ENCODE peak calls at places on chromosome 3, in seven cellular contexts. S is H9, U is neuronal stem cell, E is mesendoderm, Q is mesenchymal stem cell, A is IMR-90, V is H1. Y is an unnamed sample.
A peak's percentile ranks its signal among the peaks of the same experiment; 100 is the strongest.

GRCh38 chr3:180626844-180627243 is 24.9 kb downstream of the TTC14 start:
- DNase-seq in S (no peak), U (no peak), E (no peak), Q (no peak), A (no peak), V (no peak), Y (no peak)

GRCh38 chr3:172980849-172981248 is 160.2 kb downstream of the SPATA16 start:
- DNase-seq in S (no peak), U (no peak), E (no peak), Q (peak; percentile 21), A (no peak), V (no peak), Y (peak; percentile 21)

GRCh38 chr3:12658593-12659058 is 5.3 kb downstream of the RAF1 start:
- DNase-seq in S (no peak), U (no peak), E (no peak), Q (peak; percentile 86), A (peak; percentile 80), V (no peak), Y (peak; percentile 49)

GRCh38 chr3:154979327-154979726 is 100.8 kb upstream of the MME start:
- DNase-seq in S (no peak), U (no peak), E (no peak), Q (no peak), A (no peak), V (no peak), Y (no peak)

GRCh38 chr3:181952221-181952620 is 240.5 kb downstream of the SOX2 start:
- DNase-seq in S (no peak), U (no peak), E (no peak), Q (no peak), A (no peak), V (no peak), Y (peak; percentile 36)

GRCh38 chr3:30084971-30085403 is 521.4 kb upstream of the TGFBR2 start:
- DNase-seq in S (peak; percentile 75), U (no peak), E (peak; percentile 97), Q (peak; percentile 20), A (no peak), V (peak; percentile 67), Y (no peak)

GRCh38 chr3:62226601-62227339 is 146.6 kb downstream of the FEZF2 start:
- DNase-seq in S (no peak), U (no peak), E (no peak), Q (no peak), A (no peak), V (no peak), Y (no peak)

GRCh38 chr3:120864541-120864940 is 43.5 kb upstream of the STXBP5L start:
- DNase-seq in S (no peak), U (no peak), E (no peak), Q (no peak), A (no peak), V (no peak), Y (no peak)

GRCh38 chr3:42507252-42507651 is 4.8 kb downstream of the VIPR1 start:
- DNase-seq in S (peak; percentile 61), U (no peak), E (peak; percentile 84), Q (no peak), A (no peak), V (no peak), Y (peak; percentile 21)

GRCh38 chr3:76824658-76825310 is 215.1 kb upstream of the ROBO2 start:
- DNase-seq in S (no peak), U (no peak), E (no peak), Q (no peak), A (no peak), V (no peak), Y (no peak)

GRCh38 chr3:76827647-76828273 is 212.1 kb upstream of the ROBO2 start:
- DNase-seq in S (no peak), U (no peak), E (no peak), Q (peak; percentile 33), A (no peak), V (no peak), Y (no peak)

GRCh38 chr3:76826915-76827314 is 213.0 kb upstream of the ROBO2 start:
- DNase-seq in S (no peak), U (no peak), E (no peak), Q (peak; percentile 6), A (no peak), V (no peak), Y (no peak)
- H2BK5ac ChIP-seq in S (no peak overlapping the region), U (no peak overlapping the region), E (no peak overlapping the region), Q (no peak overlapping the region), A (no peak overlapping the region), V (no peak overlapping the region), Y (no peak overlapping the region)

GRCh38 chr3:115709931-115710330 is 86.6 kb downstream of the GAP43 start:
- DNase-seq in S (no peak), U (no peak), E (no peak), Q (no peak), A (no peak), V (no peak), Y (no peak)

GRCh38 chr3:115706311-115706829 is 83.1 kb downstream of the GAP43 start:
- DNase-seq in S (no peak), U (no peak), E (no peak), Q (peak; percentile 31), A (peak; percentile 83), V (no peak), Y (no peak)

GRCh38 chr3:115708540-115708939 is 85.2 kb downstream of the GAP43 start:
- DNase-seq in S (no peak), U (no peak), E (no peak), Q (no peak), A (no peak), V (no peak), Y (no peak)

GRCh38 chr3:115710799-115711198 is 87.5 kb downstream of the GAP43 start:
- DNase-seq in S (no peak), U (no peak), E (no peak), Q (no peak), A (peak; percentile 15), V (no peak), Y (no peak)

GRCh38 chr3:115709135-115709534 is 85.8 kb downstream of the GAP43 start:
- DNase-seq in S (no peak), U (no peak), E (no peak), Q (no peak), A (no peak), V (no peak), Y (no peak)
- H3K27ac ChIP-seq in S (no peak overlapping the region), U (no peak overlapping the region), E (no peak overlapping the region), Q (no peak overlapping the region), A (no peak overlapping the region), V (no peak overlapping the region), Y (no peak overlapping the region)

GRCh38 chr3:171953300-171954022 is 85.9 kb upstream of the FNDC3B start:
- DNase-seq in S (no peak), U (no peak), E (no peak), Q (peak; percentile 44), A (no peak), V (no peak), Y (no peak)

GRCh38 chr3:171949559-171949958 is 89.8 kb upstream of the FNDC3B start:
- DNase-seq in S (no peak), U (no peak), E (no peak), Q (no peak), A (no peak), V (no peak), Y (no peak)

GRCh38 chr3:171951597-171951996 is 87.8 kb upstream of the FNDC3B start:
- DNase-seq in S (no peak), U (no peak), E (no peak), Q (no peak), A (no peak), V (no peak), Y (no peak)

GRCh38 chr3:171948674-171949073 is 90.7 kb upstream of the FNDC3B start:
- DNase-seq in S (no peak), U (no peak), E (no peak), Q (no peak), A (no peak), V (no peak), Y (no peak)

GRCh38 chr3:171950373-171950772 is 89.0 kb upstream of the FNDC3B start:
- DNase-seq in S (no peak), U (no peak), E (peak; percentile 89), Q (peak; percentile 59), A (peak; percentile 56), V (no peak), Y (no peak)
- H2BK5ac ChIP-seq in S (no peak overlapping the region), U (no peak overlapping the region), E (no peak overlapping the region), Q (no peak overlapping the region), A (no peak overlapping the region), V (no peak overlapping the region), Y (no peak overlapping the region)

GRCh38 chr3:4850211-4850927 is 128.9 kb upstream of the BHLHE40 start:
- DNase-seq in S (no peak), U (no peak), E (no peak), Q (no peak), A (no peak), V (no peak), Y (no peak)
- H3K27ac ChIP-seq in S (no peak overlapping the region), U (no peak overlapping the region), E (no peak overlapping the region), Q (no peak overlapping the region), A (no peak overlapping the region), V (no peak overlapping the region), Y (no peak overlapping the region)

DNA sequence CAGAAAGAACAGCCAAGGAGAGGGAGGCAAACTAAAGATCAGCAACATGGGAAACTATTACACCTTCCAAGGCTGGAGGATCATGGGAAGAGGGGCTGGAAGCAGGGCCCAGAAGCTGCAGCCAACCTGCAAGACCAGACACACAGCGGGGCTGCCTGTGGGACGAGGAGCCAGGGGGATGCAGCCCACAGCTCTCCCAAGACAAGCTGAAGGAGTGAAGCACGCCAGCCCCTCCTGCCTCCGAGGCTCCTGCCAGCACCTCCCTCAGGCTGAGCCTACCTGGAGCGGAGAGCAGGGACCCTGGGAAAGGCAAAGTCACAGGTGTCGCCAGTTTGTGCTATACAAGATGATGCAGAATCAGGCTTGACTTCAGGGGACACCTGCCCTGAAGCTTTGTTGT is 133.3 kb downstream of the OSBPL10 start:
- DNase-seq in S (no peak), U (no peak), E (no peak), Q (no peak), A (no peak), V (no peak), Y (no peak)
- H2BK5ac ChIP-seq in S (no peak overlapping the region), U (no peak overlapping the region), E (no peak overlapping the region), Q (no peak overlapping the region), A (no peak overlapping the region), V (no peak overlapping the region), Y (no peak overlapping the region)

DNA sequence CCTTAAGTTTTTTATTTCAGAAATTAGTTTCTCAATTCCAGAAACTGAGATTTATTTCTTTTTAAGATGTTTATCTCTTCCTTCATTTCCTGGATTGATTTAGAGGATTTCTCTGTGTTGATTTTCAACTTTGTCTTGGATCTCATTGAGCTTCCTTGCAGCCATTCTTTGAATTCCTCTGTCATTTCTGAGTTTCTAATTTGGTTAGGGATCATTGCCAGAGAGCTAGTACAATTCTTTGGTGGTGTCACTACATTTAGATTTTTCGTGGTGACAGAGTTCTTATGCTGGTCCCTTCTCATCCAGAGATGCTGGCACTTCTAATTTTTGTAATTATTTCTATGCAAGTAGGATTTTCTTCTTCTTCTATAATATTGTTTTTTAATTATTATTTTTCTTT is 691.1 kb upstream of the NAALADL2 start:
- DNase-seq in S (no peak), U (no peak), E (peak; percentile 26), Q (no peak), A (no peak), V (no peak), Y (no peak)
- H3K27ac ChIP-seq in S (no peak overlapping the region), U (no peak overlapping the region), E (no peak overlapping the region), Q (no peak overlapping the region), A (no peak overlapping the region), V (no peak overlapping the region), Y (no peak overlapping the region)

DNA sequence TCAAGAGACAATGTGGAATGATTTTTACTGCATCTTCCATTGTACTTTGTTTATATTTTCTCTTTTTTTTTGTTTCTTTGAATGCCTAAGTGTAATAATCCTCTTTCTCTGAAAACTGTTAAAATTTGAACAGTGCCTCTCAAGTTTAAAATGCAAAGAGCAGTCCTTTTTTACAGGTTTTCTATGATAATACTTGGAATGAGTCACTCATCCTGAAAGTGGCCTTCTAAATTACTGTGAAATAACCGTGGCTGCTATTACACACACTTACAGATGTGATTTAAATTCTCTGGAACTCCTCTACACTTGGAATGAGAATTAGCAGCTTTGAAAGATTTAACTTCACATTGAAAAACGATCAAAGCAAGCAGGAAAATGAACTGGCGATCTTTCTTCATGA is 105.9 kb downstream of the ROBO1 start:
- DNase-seq in S (no peak), U (no peak), E (no peak), Q (no peak), A (no peak), V (no peak), Y (no peak)
- H2BK5ac ChIP-seq in S (no peak overlapping the region), U (no peak overlapping the region), E (no peak overlapping the region), Q (no peak overlapping the region), A (no peak overlapping the region), V (no peak overlapping the region), Y (no peak overlapping the region)

Y was measured in trophoblast cell.